ENCODE peak calls at places on chromosomes 1 and 21, in five cellular contexts. T is GM20000; B is SW 1271; D is B cell; N is activated CD8-positive, alpha-beta memory T cell treated with anti-CD3 and anti-CD28 coated beads, Interleukin-2, amount 10 ng/mL, durations not matched to agents 7 days and 5 days. P is an unnamed sample.

GRCh38 chr1:54547601-54548388 is at the start of gene ACOT11:
- DNase-seq in T (no peak), B (no peak), D (no peak), N (no peak), P (peak; percentile 99)

GRCh38 chr1:22262583-22262982 is 119.7 kb upstream of the WNT4 start:
- DNase-seq in T (no peak), N (no peak), B (no peak), D (no peak), P (peak; percentile 89)

GRCh38 chr1:67769633-67770256 is 63.5 kb downstream of the GNG12 start:
- DNase-seq in T (no peak), D (no peak), N (no peak), B (no peak), P (no peak)

GRCh38 chr1:197546989-197547388 is 228.3 kb downstream of the DENND1B start:
- DNase-seq in T (no peak), N (no peak), B (no peak), D (no peak), P (no peak)

GRCh38 chr1:93015590-93015989 is 54.3 kb upstream of the DIPK1A start:
- DNase-seq in T (no peak), N (no peak), B (peak; percentile 1), D (no peak), P (no peak)

GRCh38 chr1:109589679-109590078 is 29.7 kb downstream of the GNAT2 start:
- DNase-seq in B (no peak), D (no peak), N (no peak), T (no peak), P (no peak)

GRCh38 chr1:42333662-42334239 is 1.3 kb downstream of the FOXJ3 start:
- DNase-seq in N (no peak), B (no peak), D (no peak), T (peak; percentile 35), P (peak; percentile 50)

GRCh38 chr1:174775621-174776020 is 224.1 kb upstream of the CACYBP start:
- DNase-seq in T (no peak), D (no peak), N (no peak), B (no peak), P (no peak)

GRCh38 chr1:93814059-93814794 is 64.8 kb downstream of the DNTTIP2 start:
- DNase-seq in T (peak; percentile 71), N (peak; percentile 67), B (peak; percentile 81), D (peak; percentile 71), P (peak; percentile 90)

GRCh38 chr1:19640363-19641316 is 3.5 kb upstream of the NBL1 start:
- DNase-seq in T (no peak), D (no peak), B (no peak), N (no peak), P (peak; percentile 58)

GRCh38 chr1:29235955-29236742 is at the start of gene PTPRU:
- DNase-seq in N (peak; percentile 81), B (peak; percentile 34), D (peak; percentile 66), T (peak; percentile 97), P (peak; percentile 87)

GRCh38 chr21:45644041-45644906 is 749 bp downstream of the PCBP3 start:
- DNase-seq in T (peak; percentile 45), B (no peak), N (no peak), D (no peak), P (peak; percentile 53)

GRCh38 chr1:172588296-172589291 is 55.6 kb downstream of the SUCO start:
- DNase-seq in T (no peak), N (peak; percentile 59), D (no peak), B (peak; percentile 75), P (no peak)

P was measured in NCI-H82.